ENCODE peak calls at places on chromosome 15, in seven cellular contexts. H is kidney glomerular epithelial cell; E is activated CD4-positive, alpha-beta T cell treated with anti-CD3 and anti-CD28 coated beads, Interleukin-2, amount 50 U/mL, for 1 hour; I is GM23248; D is stimulated activated CD4-positive, alpha-beta T cell treated with anti-CD3 and anti-CD28 coated beads, TNF-alpha, amount 100 ng/mL, for 1 hour; M is brain pericyte; Q is fibroblast of villous mesenchyme. K is an unnamed sample.

GRCh38 chr15:39124155-39124924 is 456.5 kb upstream of the THBS1 start:
- DNase-seq in M (no peak), Q (peak), E (no peak), D (no peak), I (peak), H (no peak), K (no peak)

GRCh38 chr15:74857082-74857655 is 14.2 kb upstream of the ULK3 start:
- DNase-seq in Q (no peak), I (no peak), D (no peak), H (no peak), M (no peak), E (no peak), K (no peak)

GRCh38 chr15:85748729-85749128 is 46.0 kb downstream of the KLHL25 start:
- DNase-seq in D (no peak), E (no peak), M (no peak), H (no peak), I (no peak), Q (no peak), K (no peak)

GRCh38 chr15:49645937-49646336 is 25.1 kb downstream of the DTWD1 start:
- DNase-seq in I (peak), M (peak), E (no peak), Q (peak), H (peak), D (no peak), K (no peak)

GRCh38 chr15:93358171-93359036 is 269.4 kb upstream of the RGMA start:
- DNase-seq in E (no peak), M (no peak), H (peak), I (no peak), D (no peak), Q (no peak), K (no peak)

GRCh38 chr15:76190767-76191538 is 120.3 kb downstream of the ETFA start:
- DNase-seq in E (peak), D (peak), Q (peak), H (peak), M (peak), I (peak), K (peak)

GRCh38 chr15:71245588-71245987 is 130.3 kb downstream of the THSD4 start:
- DNase-seq in M (no peak), H (no peak), E (no peak), I (no peak), Q (no peak), D (no peak), K (no peak)

GRCh38 chr15:60720493-60721231 is 241.7 kb upstream of the ICE2 start:
- DNase-seq in E (peak), D (no peak), M (no peak), H (no peak), I (no peak), Q (no peak), K (no peak)

GRCh38 chr15:100681335-100681746 is 79.0 kb downstream of the ASB7 start:
- DNase-seq in H (no peak), D (no peak), Q (no peak), E (no peak), I (no peak), M (no peak), K (no peak)

GRCh38 chr15:42155546-42156265 is 730 bp downstream of the PLA2G4F start:
- DNase-seq in Q (no peak), E (no peak), H (no peak), I (no peak), M (no peak), D (no peak), K (no peak)

GRCh38 chr15:39153718-39154117 is 427.2 kb upstream of the THBS1 start:
- DNase-seq in I (peak), E (no peak), M (no peak), H (no peak), Q (no peak), D (no peak), K (no peak)

GRCh38 chr15:57053470-57053869 is 135.0 kb downstream of the TCF12 start:
- DNase-seq in E (no peak), H (no peak), D (no peak), M (no peak), Q (no peak), I (no peak), K (no peak)

GRCh38 chr15:81311834-81312459 is 12.0 kb downstream of the STARD5 start:
- DNase-seq in Q (no peak), I (peak), H (no peak), E (no peak), D (no peak), M (no peak), K (no peak)

GRCh38 chr15:57541271-57541670 is 50.4 kb upstream of the MYZAP start:
- DNase-seq in D (no peak), I (no peak), Q (no peak), H (no peak), M (no peak), E (no peak), K (no peak)

GRCh38 chr15:61099030-61099800 is 129.9 kb downstream of the RORA start:
- DNase-seq in D (no peak), H (peak), Q (no peak), E (no peak), M (no peak), I (peak), K (no peak)

GRCh38 chr15:59420108-59420507 is 17.9 kb upstream of the FAM81A start:
- DNase-seq in M (no peak), E (no peak), D (no peak), I (no peak), H (no peak), Q (no peak), K (no peak)

GRCh38 chr15:58297639-58298038 is 134.2 kb upstream of the LIPC start:
- DNase-seq in Q (no peak), I (no peak), E (no peak), H (no peak), M (no peak), D (no peak), K (peak)

GRCh38 chr15:69035205-69035917 is 20.9 kb downstream of the NOX5 start:
- DNase-seq in D (no peak), M (no peak), E (no peak), I (no peak), H (no peak), Q (no peak), K (no peak)

GRCh38 chr15:29740692-29741311 is 81.5 kb downstream of the TJP1 start:
- DNase-seq in Q (no peak), H (no peak), M (no peak), I (no peak), D (no peak), E (no peak), K (no peak)

GRCh38 chr15:34109775-34110663 is 8.1 kb downstream of the PGBD4 start:
- DNase-seq in I (peak), D (no peak), M (no peak), Q (peak), H (peak), E (no peak), K (no peak)

GRCh38 chr15:96187916-96188315 is 142.6 kb upstream of the NR2F2 start:
- DNase-seq in I (no peak), D (no peak), Q (peak), E (no peak), M (no peak), H (no peak), K (no peak)

GRCh38 chr15:22811640-22812039 is 25.2 kb downstream of the NIPA1 start:
- DNase-seq in D (no peak), E (no peak), H (no peak), Q (peak), I (peak), M (no peak), K (no peak)

GRCh38 chr15:100759698-100760356 is 119.8 kb upstream of the ALDH1A3 start:
- DNase-seq in I (peak), D (no peak), H (peak), M (no peak), E (no peak), Q (peak), K (no peak)

GRCh38 chr15:91824256-91824655 is 29.3 kb upstream of the SLCO3A1 start:
- DNase-seq in M (no peak), D (no peak), E (no peak), I (no peak), Q (no peak), H (no peak), K (no peak)

GRCh38 chr15:100081454-100081853 is 260.3 kb downstream of the ADAMTS17 start:
- DNase-seq in D (no peak), I (no peak), H (no peak), Q (no peak), E (no peak), M (no peak), K (no peak)

K was measured in cerebellar nuclear complex.